ENCODE peak calls at places on chromosomes 16 and 17, in five cellular contexts. E, G, R, J and Z are unnamed samples.

GRCh38 chr16:46629331-46629843 is 8.2 kb upstream of the SHCBP1 start:
- DNase-seq in J (no peak), G (no peak), R (no peak), E (peak; percentile 57), Z (no peak)

GRCh38 chr17:7261377-7262191 is 694 bp downstream of the CLDN7 start:
- DNase-seq in R (no peak), J (no peak), E (no peak), G (no peak), Z (no peak)

GRCh38 chr17:17722081-17722905 is 41.0 kb downstream of the RAI1 start:
- DNase-seq in R (no peak), E (no peak), G (no peak), J (no peak), Z (no peak)

GRCh38 chr16:53599548-53599947 is 96.5 kb upstream of the AKTIP start:
- DNase-seq in G (no peak), J (no peak), R (no peak), E (no peak), Z (no peak)

GRCh38 chr16:7013990-7014389 is 318.7 kb upstream of the RBFOX1 start:
- DNase-seq in G (no peak), E (no peak), R (no peak), J (no peak), Z (no peak)

GRCh38 chr16:84786605-84787302 is 33.0 kb upstream of the CRISPLD2 start:
- DNase-seq in E (no peak), J (no peak), G (peak; percentile 28), R (no peak), Z (no peak)

GRCh38 chr17:16442594-16443389 is 27.4 kb downstream of the TRPV2 start:
- DNase-seq in G (no peak), E (no peak), J (no peak), R (no peak), Z (no peak)

GRCh38 chr17:69820881-69821473 is 254.0 kb upstream of the KCNJ16 start:
- DNase-seq in R (no peak), G (no peak), E (no peak), J (no peak), Z (no peak)

GRCh38 chr17:78687944-78688343 is 94.1 kb downstream of the CYTH1 start:
- DNase-seq in R (no peak), E (no peak), G (no peak), J (no peak), Z (no peak)

GRCh38 chr17:67245694-67246397 is 850 bp upstream of the HELZ start:
- DNase-seq in E (no peak), J (no peak), G (no peak), R (no peak), Z (no peak)

GRCh38 chr16:86676216-86676800 is 98.0 kb downstream of the FOXL1 start:
- DNase-seq in J (no peak), R (no peak), G (no peak), E (peak; percentile 69), Z (no peak)

GRCh38 chr16:67537270-67537635 is 8.6 kb downstream of the RIPOR1 start:
- DNase-seq in E (no peak), J (no peak), R (no peak), G (no peak), Z (peak; percentile 74)

GRCh38 chr16:69706256-69706974 is 19.9 kb downstream of the NQO1 start:
- DNase-seq in J (no peak), R (peak; percentile 40), G (no peak), E (no peak), Z (no peak)

GRCh38 chr16:55465077-55465896 is 13.7 kb upstream of the MMP2 start:
- DNase-seq in R (peak; percentile 98), E (peak; percentile 86), J (peak; percentile 71), G (peak; percentile 52), Z (peak; percentile 90)

GRCh38 chr16:27335349-27336052 is 21.7 kb downstream of the IL4R start:
- DNase-seq in R (no peak), J (no peak), G (no peak), E (no peak), Z (no peak)

GRCh38 chr17:75096082-75096625 is 8.4 kb downstream of the SLC16A5 start:
- DNase-seq in E (peak; percentile 50), G (peak; percentile 34), J (no peak), R (no peak), Z (no peak)

GRCh38 chr16:28503470-28504259 is 3.0 kb downstream of the IL27 start:
- DNase-seq in G (no peak), R (no peak), E (no peak), J (no peak), Z (no peak)

GRCh38 chr17:66834919-66835454 is at the start of gene CACNG5:
- DNase-seq in E (no peak), J (no peak), R (no peak), G (no peak), Z (no peak)

GRCh38 chr16:3810198-3810664 is 70.3 kb downstream of the CREBBP start:
- DNase-seq in J (no peak), R (no peak), E (no peak), G (no peak), Z (no peak)

GRCh38 chr16:17159616-17160015 is 311.1 kb downstream of the XYLT1 start:
- DNase-seq in G (no peak), R (no peak), J (no peak), E (no peak), Z (no peak)

GRCh38 chr16:88461291-88462269 is 8.5 kb downstream of the ZFPM1 start:
- DNase-seq in R (no peak), G (no peak), J (no peak), E (no peak), Z (no peak)

GRCh38 chr17:42796066-42796758 is 2.3 kb downstream of the COA3 start:
- DNase-seq in E (no peak), G (no peak), R (no peak), J (no peak), Z (no peak)

GRCh38 chr17:2050246-2050866 is 4.5 kb upstream of the HIC1 start:
- DNase-seq in E (peak; percentile 70), J (no peak), G (peak; percentile 39), R (peak; percentile 57), Z (peak; percentile 72)

GRCh38 chr16:81813648-81814047 is 34.6 kb downstream of the PLCG2 start:
- DNase-seq in R (no peak), J (no peak), G (no peak), E (no peak), Z (no peak)

GRCh38 chr16:56222482-56222997 is 31.3 kb downstream of the GNAO1 start:
- DNase-seq in G (no peak), E (no peak), R (no peak), J (no peak), Z (no peak)